ENCODE peak calls at places on chromosome 15, in ten cellular contexts. H is NCI-H1092; Q is posterior cingulate gyrus; E is upper lobe of right lung; V is ELR; P is fibroblast of pulmonary artery; G is iris pigment epithelial cell; D is stimulated activated CD4-positive, alpha-beta T cell treated with anti-CD3 and anti-CD28 coated beads, TNF-alpha, amount 100 ng/mL, for 48 hours; R is RWPE1; U is dermis blood vessel endothelial cell. X is an unnamed sample.
A peak's percentile ranks its signal among the peaks of the same experiment; 100 is the strongest.

GRCh38 chr15:59436774-59437472 is 1.1 kb upstream of the FAM81A start:
- DNase-seq in G (peak; percentile 46), D (no peak), R (no peak), U (peak; percentile 41), E (no peak), P (peak; percentile 29), Q (no peak), V (peak; percentile 1), H (no peak), X (peak; percentile 31)

GRCh38 chr15:60478633-60479360 is at the start of gene ICE2:
- DNase-seq in G (peak; percentile 95), U (peak; percentile 97), V (peak; percentile 96), Q (peak; percentile 95), R (peak; percentile 94), H (peak; percentile 90), E (peak; percentile 99), D (peak; percentile 98), P (peak; percentile 95), X (peak; percentile 96)

GRCh38 chr15:63042879-63043340 is 363 bp downstream of the TPM1 start:
- DNase-seq in D (no peak), R (no peak), U (peak; percentile 43), E (peak; percentile 71), V (peak; percentile 49), Q (no peak), G (peak; percentile 59), H (no peak), P (no peak), X (no peak)

GRCh38 chr15:70466895-70467529 is 296.3 kb downstream of the UACA start:
- DNase-seq in Q (peak; percentile 67), H (peak; percentile 40), P (peak; percentile 73), E (peak; percentile 74), G (peak; percentile 73), U (peak; percentile 65), V (peak; percentile 67), R (peak; percentile 60), D (no peak), X (peak; percentile 77)

GRCh38 chr15:86284630-86285029 is 205.0 kb downstream of the AGBL1 start:
- DNase-seq in P (no peak), Q (no peak), R (no peak), E (no peak), U (no peak), H (no peak), D (no peak), V (no peak), G (no peak), X (no peak)

GRCh38 chr15:59420108-59420507 is 17.9 kb upstream of the FAM81A start:
- DNase-seq in G (no peak), U (no peak), V (no peak), D (no peak), P (no peak), E (no peak), R (no peak), Q (no peak), H (no peak), X (no peak)

GRCh38 chr15:59594493-59594942 is 17.1 kb upstream of the GCNT3 start:
- DNase-seq in R (peak; percentile 54), H (no peak), G (peak; percentile 97), E (no peak), D (no peak), P (peak; percentile 85), U (no peak), V (peak; percentile 55), Q (no peak), X (no peak)

GRCh38 chr15:79522656-79523055 is 90.5 kb downstream of the MINAR1 start:
- DNase-seq in H (no peak), D (no peak), E (no peak), R (no peak), U (no peak), P (no peak), G (peak; percentile 3), V (peak; percentile 4), Q (no peak), X (no peak)

GRCh38 chr15:78506971-78507830 is at the start of gene HYKK:
- DNase-seq in V (peak; percentile 98), Q (peak; percentile 93), R (peak; percentile 100), H (peak; percentile 71), E (peak; percentile 94), D (peak; percentile 67), P (peak; percentile 97), U (peak; percentile 97), G (peak; percentile 98), X (peak; percentile 94)

GRCh38 chr15:64247535-64247905 is 84.7 kb upstream of the PPIB start:
- DNase-seq in D (no peak), V (peak; percentile 8), U (no peak), R (no peak), Q (no peak), P (no peak), E (no peak), G (no peak), H (no peak), X (no peak)

GRCh38 chr15:40769310-40770146 is at the start of gene C15orf62:
- DNase-seq in E (peak; percentile 76), R (peak; percentile 91), U (peak; percentile 77), P (peak; percentile 35), G (peak; percentile 66), D (no peak), H (no peak), V (peak; percentile 67), Q (peak; percentile 41), X (peak; percentile 76)

GRCh38 chr15:101407439-101407838 is 82.1 kb downstream of the PCSK6 start:
- DNase-seq in H (no peak), G (no peak), V (no peak), R (no peak), U (no peak), P (no peak), D (no peak), E (peak; percentile 30), Q (no peak), X (peak; percentile 32)

GRCh38 chr15:80801891-80802680 is 22.9 kb downstream of the CEMIP start:
- DNase-seq in P (peak; percentile 17), U (peak; percentile 64), D (no peak), Q (no peak), G (no peak), E (no peak), R (no peak), V (peak; percentile 37), H (no peak), X (no peak)

GRCh38 chr15:81394609-81395008 is 20.6 kb upstream of the TMC3 start:
- DNase-seq in U (no peak), P (no peak), Q (no peak), D (no peak), E (no peak), G (no peak), H (no peak), V (no peak), R (peak; percentile 33), X (no peak)

GRCh38 chr15:81302605-81303204 is 21.2 kb downstream of the STARD5 start:
- DNase-seq in P (no peak), V (no peak), R (no peak), D (no peak), E (no peak), Q (no peak), U (no peak), G (no peak), H (no peak), X (peak; percentile 26)

GRCh38 chr15:56817266-56817665 is 84.0 kb upstream of the ZNF280D start:
- DNase-seq in R (peak; percentile 37), Q (no peak), U (peak; percentile 76), P (peak; percentile 43), V (peak; percentile 64), H (no peak), D (no peak), G (peak; percentile 65), E (no peak), X (no peak)

GRCh38 chr15:62164500-62165028 is 521 bp downstream of the C2CD4B start:
- DNase-seq in Q (no peak), U (peak; percentile 48), P (peak; percentile 47), R (no peak), D (no peak), H (no peak), G (no peak), V (peak; percentile 8), E (peak; percentile 62), X (peak; percentile 1)

GRCh38 chr15:43775411-43775965 is 1.3 kb downstream of the ELL3 start:
- DNase-seq in D (no peak), R (peak; percentile 66), U (peak; percentile 62), E (peak; percentile 48), G (peak; percentile 39), H (peak; percentile 20), P (peak; percentile 44), Q (peak; percentile 27), V (peak; percentile 71), X (no peak)

GRCh38 chr15:59976480-59976879 is 27.6 kb upstream of the FOXB1 start:
- DNase-seq in R (no peak), G (no peak), E (no peak), V (no peak), P (no peak), Q (no peak), U (no peak), H (no peak), D (no peak), X (peak; percentile 24)

GRCh38 chr15:71079208-71080044 is 35.8 kb upstream of the THSD4 start:
- DNase-seq in Q (no peak), D (no peak), G (peak; percentile 79), E (no peak), R (peak; percentile 42), V (peak; percentile 80), U (no peak), P (peak; percentile 86), H (no peak), X (peak; percentile 25)

GRCh38 chr15:39580117-39580629 is 706 bp upstream of the THBS1 start:
- DNase-seq in R (peak; percentile 87), G (peak; percentile 95), Q (peak; percentile 85), U (peak; percentile 96), V (peak; percentile 93), P (peak; percentile 97), D (peak; percentile 74), E (peak; percentile 97), H (peak; percentile 59), X (peak; percentile 91)

GRCh38 chr15:26866298-26867198 is at the start of gene GABRA5:
- DNase-seq in Q (peak; percentile 57), P (peak; percentile 6), U (peak; percentile 5), V (no peak), H (peak; percentile 27), R (no peak), E (no peak), D (no peak), G (peak; percentile 31), X (no peak)